ENCODE peak calls at places on chromosomes 5 and 9, in nine cellular contexts. S, H, E, C, M, B, G, L and D are unnamed samples.

GRCh38 chr5:139635606-139636206 is 12.4 kb upstream of the CXXC5 start:
- ATAC-seq in S (peak), H (peak), E (no peak), C (no peak), M (peak), B (no peak), G (no peak), L (no peak), D (no peak)

GRCh38 chr5:61910771-61911170 is 395.2 kb upstream of the KIF2A start:
- ATAC-seq in S (no peak), H (no peak), E (no peak), C (no peak), M (no peak), B (no peak), G (no peak), L (no peak), D (no peak)

GRCh38 chr9:71249729-71250317 is 128.4 kb upstream of the TRPM3 start:
- ATAC-seq in S (peak), H (peak), E (no peak), C (no peak), M (peak), B (peak), G (no peak), L (no peak), D (no peak)

GRCh38 chr9:129867138-129868032 is 32.1 kb downstream of the USP20 start:
- ATAC-seq in S (no peak), H (no peak), E (no peak), C (no peak), M (peak), B (peak), G (peak), L (peak), D (no peak)

GRCh38 chr5:138686668-138687067 is 66.6 kb upstream of the CTNNA1 start:
- ATAC-seq in S (no peak), H (peak), E (no peak), C (no peak), M (no peak), B (no peak), G (no peak), L (no peak), D (no peak)

GRCh38 chr9:13143281-13143680 is 136.2 kb downstream of the MPDZ start:
- ATAC-seq in S (no peak), H (no peak), E (no peak), C (no peak), M (no peak), B (no peak), G (no peak), L (no peak), D (no peak)

GRCh38 chr5:115639377-115639776 is 13.5 kb upstream of the TMED7 start:
- ATAC-seq in S (no peak), H (no peak), E (no peak), C (no peak), M (no peak), B (no peak), G (no peak), L (no peak), D (no peak)

GRCh38 chr5:56128166-56128565 is 105.0 kb downstream of the ANKRD55 start:
- ATAC-seq in S (no peak), H (no peak), E (peak), C (peak), M (no peak), B (peak), G (peak), L (peak), D (peak)

GRCh38 chr5:113615708-113616107 is 102.2 kb downstream of the YTHDC2 start:
- ATAC-seq in S (no peak), H (no peak), E (no peak), C (no peak), M (no peak), B (no peak), G (no peak), L (no peak), D (no peak)

GRCh38 chr5:125402787-125403186 is 656.3 kb upstream of the ZNF608 start:
- ATAC-seq in S (no peak), H (no peak), E (no peak), C (no peak), M (no peak), B (no peak), G (no peak), L (no peak), D (no peak)

GRCh38 chr5:51665295-51665593 is 282.0 kb downstream of the ISL1 start:
- ATAC-seq in S (no peak), H (no peak), E (no peak), C (no peak), M (no peak), B (no peak), G (no peak), L (no peak), D (no peak)

GRCh38 chr5:73678807-73679206 is 52.8 kb downstream of the ARHGEF28 start:
- ATAC-seq in S (no peak), H (no peak), E (no peak), C (no peak), M (no peak), B (no peak), G (no peak), L (no peak), D (no peak)

GRCh38 chr5:139678751-139679750 is 30.9 kb downstream of the CXXC5 start:
- ATAC-seq in S (no peak), H (no peak), E (no peak), C (no peak), M (no peak), B (no peak), G (no peak), L (no peak), D (no peak)

GRCh38 chr9:118439446-118439845 is 735.2 kb downstream of the TLR4 start:
- ATAC-seq in S (no peak), H (no peak), E (no peak), C (no peak), M (no peak), B (no peak), G (no peak), L (no peak), D (no peak)

GRCh38 chr9:18786936-18787658 is 245.9 kb downstream of the SAXO1 start:
- ATAC-seq in S (no peak), H (no peak), E (no peak), C (no peak), M (no peak), B (no peak), G (no peak), L (no peak), D (no peak)

GRCh38 chr9:6105738-6106137 is 90.3 kb upstream of the RANBP6 start:
- ATAC-seq in S (no peak), H (no peak), E (no peak), C (no peak), M (no peak), B (no peak), G (no peak), L (no peak), D (no peak)

GRCh38 chr9:127658431-127658830 is 46.4 kb downstream of the STXBP1 start:
- ATAC-seq in S (no peak), H (no peak), E (no peak), C (no peak), M (no peak), B (no peak), G (no peak), L (no peak), D (no peak)

GRCh38 chr5:161924270-161924669 is 76.3 kb downstream of the GABRA1 start:
- ATAC-seq in S (no peak), H (no peak), E (no peak), C (no peak), M (no peak), B (no peak), G (no peak), L (no peak), D (no peak)

GRCh38 chr9:92820964-92821363 is 56.3 kb upstream of the BICD2 start:
- ATAC-seq in S (no peak), H (no peak), E (peak), C (no peak), M (no peak), B (no peak), G (no peak), L (peak), D (peak)

GRCh38 chr5:155728857-155729683 is 597.9 kb upstream of the SGCD start:
- ATAC-seq in S (peak), H (no peak), E (no peak), C (no peak), M (no peak), B (no peak), G (no peak), L (no peak), D (no peak)

GRCh38 chr5:94524841-94525697 is 93.3 kb downstream of the KIAA0825 start:
- ATAC-seq in S (peak), H (peak), E (peak), C (peak), M (peak), B (peak), G (peak), L (peak), D (peak)

GRCh38 chr5:173669483-173669882 is 53.0 kb upstream of the BOD1 start:
- ATAC-seq in S (no peak), H (no peak), E (no peak), C (no peak), M (no peak), B (no peak), G (no peak), L (no peak), D (no peak)

GRCh38 chr5:53151713-53152458 is 42.3 kb upstream of the MOCS2 start:
- ATAC-seq in S (no peak), H (peak), E (no peak), C (no peak), M (no peak), B (no peak), G (no peak), L (no peak), D (no peak)

GRCh38 chr9:130346431-130346830 is 80.9 kb downstream of the HMCN2 start:
- ATAC-seq in S (no peak), H (no peak), E (no peak), C (no peak), M (no peak), B (no peak), G (no peak), L (no peak), D (no peak)

GRCh38 chr5:89315194-89315593 is 432.2 kb upstream of the MEF2C start:
- ATAC-seq in S (peak), H (no peak), E (no peak), C (no peak), M (no peak), B (no peak), G (no peak), L (no peak), D (no peak)